ENCODE peak calls at places on chromosome 4, in nine cellular contexts. One of them, this sample, is unnamed.

GRCh38 chr4:122827258-122827887 is 742 bp downstream of the FGF2 start:
- DNase-seq in activated gamma-delta T cell treated with Interleukin-2 at 50 U/mL for 16 hours: peak; percentile 7
- DNase-seq in stromal cell of bone marrow: peak; percentile 41
- DNase-seq in GM20000: peak; percentile 83
- DNase-seq in NCI-H2081: peak; percentile 28
- DNase-seq in SW 1271: no peak
- DNase-seq in body of pancreas: peak; percentile 3
- DNase-seq in iris pigment epithelial cell: peak; percentile 41
- DNase-seq in stimulated activated CD4-positive, alpha-beta T cell treated with anti-CD3 and anti-CD28 coated beads, Interleukin-12 subunit alpha, Interleukin-12 subunit beta, amount 100 ng/mL, for 48 hours: peak; percentile 7
- DNase-seq in this sample: peak; percentile 52

GRCh38 chr4:105714071-105714521 is 5.5 kb downstream of the GSTCD start:
- DNase-seq in SW 1271: no peak
- DNase-seq in iris pigment epithelial cell: peak; percentile 12
- DNase-seq in stromal cell of bone marrow: no peak
- DNase-seq in stimulated activated CD4-positive, alpha-beta T cell treated with anti-CD3 and anti-CD28 coated beads, Interleukin-12 subunit alpha, Interleukin-12 subunit beta, amount 100 ng/mL, for 48 hours: no peak
- DNase-seq in NCI-H2081: no peak
- DNase-seq in body of pancreas: no peak
- DNase-seq in GM20000: peak; percentile 28
- DNase-seq in activated gamma-delta T cell treated with Interleukin-2 at 50 U/mL for 16 hours: no peak
- DNase-seq in this sample: peak; percentile 94

GRCh38 chr4:77631276-77631675 is 25.7 kb downstream of the CXCL13 start:
- DNase-seq in activated gamma-delta T cell treated with Interleukin-2 at 50 U/mL for 16 hours: no peak
- DNase-seq in GM20000: no peak
- DNase-seq in body of pancreas: no peak
- DNase-seq in stromal cell of bone marrow: no peak
- DNase-seq in NCI-H2081: no peak
- DNase-seq in iris pigment epithelial cell: no peak
- DNase-seq in stimulated activated CD4-positive, alpha-beta T cell treated with anti-CD3 and anti-CD28 coated beads, Interleukin-12 subunit alpha, Interleukin-12 subunit beta, amount 100 ng/mL, for 48 hours: no peak
- DNase-seq in SW 1271: no peak
- DNase-seq in this sample: no peak

GRCh38 chr4:96228463-96228862 is 388.6 kb downstream of the PDHA2 start:
- DNase-seq in SW 1271: no peak
- DNase-seq in body of pancreas: no peak
- DNase-seq in stimulated activated CD4-positive, alpha-beta T cell treated with anti-CD3 and anti-CD28 coated beads, Interleukin-12 subunit alpha, Interleukin-12 subunit beta, amount 100 ng/mL, for 48 hours: no peak
- DNase-seq in GM20000: no peak
- DNase-seq in activated gamma-delta T cell treated with Interleukin-2 at 50 U/mL for 16 hours: no peak
- DNase-seq in NCI-H2081: no peak
- DNase-seq in iris pigment epithelial cell: no peak
- DNase-seq in stromal cell of bone marrow: no peak
- DNase-seq in this sample: no peak

GRCh38 chr4:105234582-105234981 is 87.9 kb downstream of the TET2 start:
- DNase-seq in NCI-H2081: no peak
- DNase-seq in GM20000: no peak
- DNase-seq in iris pigment epithelial cell: no peak
- DNase-seq in stromal cell of bone marrow: no peak
- DNase-seq in SW 1271: no peak
- DNase-seq in body of pancreas: no peak
- DNase-seq in stimulated activated CD4-positive, alpha-beta T cell treated with anti-CD3 and anti-CD28 coated beads, Interleukin-12 subunit alpha, Interleukin-12 subunit beta, amount 100 ng/mL, for 48 hours: no peak
- DNase-seq in activated gamma-delta T cell treated with Interleukin-2 at 50 U/mL for 16 hours: no peak
- DNase-seq in this sample: no peak

GRCh38 chr4:113468165-113469022 is 293.1 kb downstream of the CAMK2D start:
- DNase-seq in GM20000: no peak
- DNase-seq in stimulated activated CD4-positive, alpha-beta T cell treated with anti-CD3 and anti-CD28 coated beads, Interleukin-12 subunit alpha, Interleukin-12 subunit beta, amount 100 ng/mL, for 48 hours: peak; percentile 11
- DNase-seq in iris pigment epithelial cell: peak; percentile 100
- DNase-seq in body of pancreas: peak; percentile 70
- DNase-seq in stromal cell of bone marrow: peak; percentile 100
- DNase-seq in NCI-H2081: no peak
- DNase-seq in SW 1271: peak; percentile 86
- DNase-seq in activated gamma-delta T cell treated with Interleukin-2 at 50 U/mL for 16 hours: no peak
- DNase-seq in this sample: no peak

GRCh38 chr4:140099993-140100392 is 54.0 kb downstream of the MAML3 start:
- DNase-seq in stromal cell of bone marrow: no peak
- DNase-seq in SW 1271: no peak
- DNase-seq in NCI-H2081: no peak
- DNase-seq in activated gamma-delta T cell treated with Interleukin-2 at 50 U/mL for 16 hours: no peak
- DNase-seq in body of pancreas: peak; percentile 52
- DNase-seq in GM20000: no peak
- DNase-seq in stimulated activated CD4-positive, alpha-beta T cell treated with anti-CD3 and anti-CD28 coated beads, Interleukin-12 subunit alpha, Interleukin-12 subunit beta, amount 100 ng/mL, for 48 hours: no peak
- DNase-seq in iris pigment epithelial cell: no peak
- DNase-seq in this sample: no peak

GRCh38 chr4:20065952-20066351 is 185.8 kb upstream of the SLIT2 start:
- DNase-seq in GM20000: no peak
- DNase-seq in stromal cell of bone marrow: no peak
- DNase-seq in activated gamma-delta T cell treated with Interleukin-2 at 50 U/mL for 16 hours: no peak
- DNase-seq in iris pigment epithelial cell: no peak
- DNase-seq in body of pancreas: no peak
- DNase-seq in stimulated activated CD4-positive, alpha-beta T cell treated with anti-CD3 and anti-CD28 coated beads, Interleukin-12 subunit alpha, Interleukin-12 subunit beta, amount 100 ng/mL, for 48 hours: no peak
- DNase-seq in NCI-H2081: no peak
- DNase-seq in SW 1271: no peak
- DNase-seq in this sample: no peak

GRCh38 chr4:7872264-7872771 is 67.3 kb downstream of the AFAP1 start:
- DNase-seq in GM20000: no peak
- DNase-seq in stimulated activated CD4-positive, alpha-beta T cell treated with anti-CD3 and anti-CD28 coated beads, Interleukin-12 subunit alpha, Interleukin-12 subunit beta, amount 100 ng/mL, for 48 hours: no peak
- DNase-seq in stromal cell of bone marrow: peak; percentile 88
- DNase-seq in activated gamma-delta T cell treated with Interleukin-2 at 50 U/mL for 16 hours: no peak
- DNase-seq in SW 1271: no peak
- DNase-seq in body of pancreas: peak; percentile 85
- DNase-seq in NCI-H2081: peak; percentile 61
- DNase-seq in iris pigment epithelial cell: peak; percentile 93
- DNase-seq in this sample: no peak

GRCh38 chr4:137631605-137632004 is 99.3 kb upstream of the PCDH18 start:
- DNase-seq in iris pigment epithelial cell: no peak
- DNase-seq in GM20000: no peak
- DNase-seq in SW 1271: no peak
- DNase-seq in stimulated activated CD4-positive, alpha-beta T cell treated with anti-CD3 and anti-CD28 coated beads, Interleukin-12 subunit alpha, Interleukin-12 subunit beta, amount 100 ng/mL, for 48 hours: no peak
- DNase-seq in activated gamma-delta T cell treated with Interleukin-2 at 50 U/mL for 16 hours: no peak
- DNase-seq in body of pancreas: no peak
- DNase-seq in stromal cell of bone marrow: no peak
- DNase-seq in NCI-H2081: no peak
- DNase-seq in this sample: no peak

GRCh38 chr4:48149971-48150370 is 15.9 kb upstream of the TXK start:
- DNase-seq in iris pigment epithelial cell: no peak
- DNase-seq in stromal cell of bone marrow: no peak
- DNase-seq in GM20000: no peak
- DNase-seq in stimulated activated CD4-positive, alpha-beta T cell treated with anti-CD3 and anti-CD28 coated beads, Interleukin-12 subunit alpha, Interleukin-12 subunit beta, amount 100 ng/mL, for 48 hours: no peak
- DNase-seq in activated gamma-delta T cell treated with Interleukin-2 at 50 U/mL for 16 hours: no peak
- DNase-seq in NCI-H2081: no peak
- DNase-seq in body of pancreas: no peak
- DNase-seq in SW 1271: no peak
- DNase-seq in this sample: no peak

GRCh38 chr4:4334798-4335520 is 44.9 kb downstream of the ZBTB49 start:
- DNase-seq in NCI-H2081: peak; percentile 66
- DNase-seq in activated gamma-delta T cell treated with Interleukin-2 at 50 U/mL for 16 hours: peak; percentile 80
- DNase-seq in GM20000: peak; percentile 65
- DNase-seq in body of pancreas: peak; percentile 78
- DNase-seq in SW 1271: no peak
- DNase-seq in stromal cell of bone marrow: peak; percentile 11
- DNase-seq in iris pigment epithelial cell: peak; percentile 35
- DNase-seq in stimulated activated CD4-positive, alpha-beta T cell treated with anti-CD3 and anti-CD28 coated beads, Interleukin-12 subunit alpha, Interleukin-12 subunit beta, amount 100 ng/mL, for 48 hours: peak; percentile 60
- DNase-seq in this sample: peak; percentile 87

GRCh38 chr4:185213829-185214228 is 4.4 kb downstream of the SNX25 start:
- DNase-seq in activated gamma-delta T cell treated with Interleukin-2 at 50 U/mL for 16 hours: no peak
- DNase-seq in SW 1271: no peak
- DNase-seq in iris pigment epithelial cell: no peak
- DNase-seq in stromal cell of bone marrow: no peak
- DNase-seq in NCI-H2081: no peak
- DNase-seq in body of pancreas: no peak
- DNase-seq in GM20000: peak; percentile 72
- DNase-seq in stimulated activated CD4-positive, alpha-beta T cell treated with anti-CD3 and anti-CD28 coated beads, Interleukin-12 subunit alpha, Interleukin-12 subunit beta, amount 100 ng/mL, for 48 hours: no peak
- DNase-seq in this sample: peak; percentile 80

GRCh38 chr4:110196871-110197420 is 1.5 kb downstream of the ELOVL6 start:
- DNase-seq in stromal cell of bone marrow: no peak
- DNase-seq in NCI-H2081: peak; percentile 30
- DNase-seq in SW 1271: no peak
- DNase-seq in iris pigment epithelial cell: peak; percentile 48
- DNase-seq in activated gamma-delta T cell treated with Interleukin-2 at 50 U/mL for 16 hours: peak; percentile 55
- DNase-seq in stimulated activated CD4-positive, alpha-beta T cell treated with anti-CD3 and anti-CD28 coated beads, Interleukin-12 subunit alpha, Interleukin-12 subunit beta, amount 100 ng/mL, for 48 hours: peak; percentile 54
- DNase-seq in GM20000: peak; percentile 61
- DNase-seq in body of pancreas: peak; percentile 34
- DNase-seq in this sample: peak; percentile 85

GRCh38 chr4:11842620-11843263 is 414.0 kb upstream of the HS3ST1 start:
- DNase-seq in activated gamma-delta T cell treated with Interleukin-2 at 50 U/mL for 16 hours: no peak
- DNase-seq in body of pancreas: no peak
- DNase-seq in SW 1271: no peak
- DNase-seq in stimulated activated CD4-positive, alpha-beta T cell treated with anti-CD3 and anti-CD28 coated beads, Interleukin-12 subunit alpha, Interleukin-12 subunit beta, amount 100 ng/mL, for 48 hours: no peak
- DNase-seq in NCI-H2081: peak; percentile 86
- DNase-seq in stromal cell of bone marrow: no peak
- DNase-seq in iris pigment epithelial cell: no peak
- DNase-seq in GM20000: no peak
- DNase-seq in this sample: no peak

GRCh38 chr4:86357608-86358007 is 2.2 kb downstream of the MAPK10 start:
- DNase-seq in stimulated activated CD4-positive, alpha-beta T cell treated with anti-CD3 and anti-CD28 coated beads, Interleukin-12 subunit alpha, Interleukin-12 subunit beta, amount 100 ng/mL, for 48 hours: no peak
- DNase-seq in activated gamma-delta T cell treated with Interleukin-2 at 50 U/mL for 16 hours: no peak
- DNase-seq in stromal cell of bone marrow: no peak
- DNase-seq in body of pancreas: no peak
- DNase-seq in NCI-H2081: peak; percentile 43
- DNase-seq in iris pigment epithelial cell: no peak
- DNase-seq in SW 1271: no peak
- DNase-seq in GM20000: no peak
- DNase-seq in this sample: peak; percentile 67

GRCh38 chr4:184513802-184514120 is 39.4 kb upstream of the IRF2 start:
- DNase-seq in activated gamma-delta T cell treated with Interleukin-2 at 50 U/mL for 16 hours: no peak
- DNase-seq in NCI-H2081: no peak
- DNase-seq in GM20000: no peak
- DNase-seq in stromal cell of bone marrow: no peak
- DNase-seq in stimulated activated CD4-positive, alpha-beta T cell treated with anti-CD3 and anti-CD28 coated beads, Interleukin-12 subunit alpha, Interleukin-12 subunit beta, amount 100 ng/mL, for 48 hours: no peak
- DNase-seq in SW 1271: no peak
- DNase-seq in iris pigment epithelial cell: no peak
- DNase-seq in body of pancreas: no peak
- DNase-seq in this sample: no peak

GRCh38 chr4:74121643-74122579 is 22.9 kb upstream of the CXCL2 start:
- DNase-seq in activated gamma-delta T cell treated with Interleukin-2 at 50 U/mL for 16 hours: no peak
- DNase-seq in iris pigment epithelial cell: no peak
- DNase-seq in NCI-H2081: no peak
- DNase-seq in stromal cell of bone marrow: no peak
- DNase-seq in stimulated activated CD4-positive, alpha-beta T cell treated with anti-CD3 and anti-CD28 coated beads, Interleukin-12 subunit alpha, Interleukin-12 subunit beta, amount 100 ng/mL, for 48 hours: no peak
- DNase-seq in body of pancreas: no peak
- DNase-seq in GM20000: no peak
- DNase-seq in SW 1271: no peak
- DNase-seq in this sample: no peak

GRCh38 chr4:47731182-47731581 is 106.7 kb downstream of the CORIN start:
- DNase-seq in body of pancreas: no peak
- DNase-seq in NCI-H2081: no peak
- DNase-seq in iris pigment epithelial cell: no peak
- DNase-seq in SW 1271: no peak
- DNase-seq in GM20000: no peak
- DNase-seq in activated gamma-delta T cell treated with Interleukin-2 at 50 U/mL for 16 hours: no peak
- DNase-seq in stimulated activated CD4-positive, alpha-beta T cell treated with anti-CD3 and anti-CD28 coated beads, Interleukin-12 subunit alpha, Interleukin-12 subunit beta, amount 100 ng/mL, for 48 hours: no peak
- DNase-seq in stromal cell of bone marrow: no peak
- DNase-seq in this sample: no peak

GRCh38 chr4:41418444-41418843 is 119.5 kb upstream of the LIMCH1 start:
- DNase-seq in stimulated activated CD4-positive, alpha-beta T cell treated with anti-CD3 and anti-CD28 coated beads, Interleukin-12 subunit alpha, Interleukin-12 subunit beta, amount 100 ng/mL, for 48 hours: no peak
- DNase-seq in SW 1271: no peak
- DNase-seq in iris pigment epithelial cell: peak; percentile 87
- DNase-seq in stromal cell of bone marrow: peak; percentile 67
- DNase-seq in activated gamma-delta T cell treated with Interleukin-2 at 50 U/mL for 16 hours: no peak
- DNase-seq in body of pancreas: peak; percentile 12
- DNase-seq in NCI-H2081: no peak
- DNase-seq in GM20000: no peak
- DNase-seq in this sample: no peak

GRCh38 chr4:86441175-86441960 is 81.5 kb upstream of the MAPK10 start:
- DNase-seq in iris pigment epithelial cell: peak; percentile 54
- DNase-seq in stromal cell of bone marrow: no peak
- DNase-seq in GM20000: peak; percentile 7
- DNase-seq in SW 1271: no peak
- DNase-seq in activated gamma-delta T cell treated with Interleukin-2 at 50 U/mL for 16 hours: no peak
- DNase-seq in body of pancreas: no peak
- DNase-seq in NCI-H2081: no peak
- DNase-seq in stimulated activated CD4-positive, alpha-beta T cell treated with anti-CD3 and anti-CD28 coated beads, Interleukin-12 subunit alpha, Interleukin-12 subunit beta, amount 100 ng/mL, for 48 hours: no peak
- DNase-seq in this sample: no peak

GRCh38 chr4:157270108-157270507 is 49.6 kb downstream of the GRIA2 start:
- DNase-seq in stimulated activated CD4-positive, alpha-beta T cell treated with anti-CD3 and anti-CD28 coated beads, Interleukin-12 subunit alpha, Interleukin-12 subunit beta, amount 100 ng/mL, for 48 hours: no peak
- DNase-seq in body of pancreas: peak; percentile 3
- DNase-seq in activated gamma-delta T cell treated with Interleukin-2 at 50 U/mL for 16 hours: no peak
- DNase-seq in GM20000: no peak
- DNase-seq in iris pigment epithelial cell: no peak
- DNase-seq in stromal cell of bone marrow: no peak
- DNase-seq in SW 1271: no peak
- DNase-seq in NCI-H2081: peak; percentile 66
- DNase-seq in this sample: no peak

GRCh38 chr4:73707269-73707875 is 33.0 kb upstream of the CXCL8 start:
- DNase-seq in NCI-H2081: no peak
- DNase-seq in activated gamma-delta T cell treated with Interleukin-2 at 50 U/mL for 16 hours: no peak
- DNase-seq in stromal cell of bone marrow: no peak
- DNase-seq in iris pigment epithelial cell: no peak
- DNase-seq in SW 1271: no peak
- DNase-seq in stimulated activated CD4-positive, alpha-beta T cell treated with anti-CD3 and anti-CD28 coated beads, Interleukin-12 subunit alpha, Interleukin-12 subunit beta, amount 100 ng/mL, for 48 hours: no peak
- DNase-seq in GM20000: no peak
- DNase-seq in body of pancreas: no peak
- DNase-seq in this sample: no peak

GRCh38 chr4:102825261-102826071 is 1.9 kb downstream of the UBE2D3 start:
- DNase-seq in stimulated activated CD4-positive, alpha-beta T cell treated with anti-CD3 and anti-CD28 coated beads, Interleukin-12 subunit alpha, Interleukin-12 subunit beta, amount 100 ng/mL, for 48 hours: peak; percentile 19
- DNase-seq in stromal cell of bone marrow: peak; percentile 53
- DNase-seq in GM20000: no peak
- DNase-seq in iris pigment epithelial cell: peak; percentile 70
- DNase-seq in activated gamma-delta T cell treated with Interleukin-2 at 50 U/mL for 16 hours: peak; percentile 11
- DNase-seq in body of pancreas: peak; percentile 43
- DNase-seq in NCI-H2081: peak; percentile 49
- DNase-seq in SW 1271: no peak
- DNase-seq in this sample: peak; percentile 79

GRCh38 chr4:103067841-103068547 is 8.6 kb downstream of the SLC9B2 start:
- DNase-seq in stromal cell of bone marrow: no peak
- DNase-seq in SW 1271: no peak
- DNase-seq in stimulated activated CD4-positive, alpha-beta T cell treated with anti-CD3 and anti-CD28 coated beads, Interleukin-12 subunit alpha, Interleukin-12 subunit beta, amount 100 ng/mL, for 48 hours: no peak
- DNase-seq in activated gamma-delta T cell treated with Interleukin-2 at 50 U/mL for 16 hours: no peak
- DNase-seq in body of pancreas: no peak
- DNase-seq in GM20000: no peak
- DNase-seq in iris pigment epithelial cell: no peak
- DNase-seq in NCI-H2081: no peak
- DNase-seq in this sample: no peak

GRCh38 chr4:182194115-182194834 is 48.9 kb upstream of the TENM3 start:
- DNase-seq in stimulated activated CD4-positive, alpha-beta T cell treated with anti-CD3 and anti-CD28 coated beads, Interleukin-12 subunit alpha, Interleukin-12 subunit beta, amount 100 ng/mL, for 48 hours: no peak
- DNase-seq in body of pancreas: no peak
- DNase-seq in SW 1271: no peak
- DNase-seq in GM20000: no peak
- DNase-seq in NCI-H2081: no peak
- DNase-seq in iris pigment epithelial cell: no peak
- DNase-seq in stromal cell of bone marrow: no peak
- DNase-seq in activated gamma-delta T cell treated with Interleukin-2 at 50 U/mL for 16 hours: no peak
- DNase-seq in this sample: no peak

GRCh38 chr4:111362891-111363290 is 740.0 kb upstream of the PITX2 start:
- DNase-seq in stromal cell of bone marrow: peak; percentile 99
- DNase-seq in GM20000: no peak
- DNase-seq in iris pigment epithelial cell: peak; percentile 1
- DNase-seq in stimulated activated CD4-positive, alpha-beta T cell treated with anti-CD3 and anti-CD28 coated beads, Interleukin-12 subunit alpha, Interleukin-12 subunit beta, amount 100 ng/mL, for 48 hours: no peak
- DNase-seq in activated gamma-delta T cell treated with Interleukin-2 at 50 U/mL for 16 hours: no peak
- DNase-seq in NCI-H2081: peak; percentile 10
- DNase-seq in body of pancreas: no peak
- DNase-seq in SW 1271: no peak
- DNase-seq in this sample: no peak

GRCh38 chr4:858831-859451 is 33.0 kb upstream of the CPLX1 start:
- DNase-seq in iris pigment epithelial cell: no peak
- DNase-seq in GM20000: no peak
- DNase-seq in activated gamma-delta T cell treated with Interleukin-2 at 50 U/mL for 16 hours: no peak
- DNase-seq in stromal cell of bone marrow: no peak
- DNase-seq in NCI-H2081: no peak
- DNase-seq in body of pancreas: no peak
- DNase-seq in SW 1271: no peak
- DNase-seq in stimulated activated CD4-positive, alpha-beta T cell treated with anti-CD3 and anti-CD28 coated beads, Interleukin-12 subunit alpha, Interleukin-12 subunit beta, amount 100 ng/mL, for 48 hours: no peak
- DNase-seq in this sample: no peak

GRCh38 chr4:107718351-107718965 is 1.6 kb downstream of the PAPSS1 start:
- DNase-seq in stromal cell of bone marrow: peak; percentile 76
- DNase-seq in GM20000: peak; percentile 40
- DNase-seq in SW 1271: no peak
- DNase-seq in NCI-H2081: no peak
- DNase-seq in iris pigment epithelial cell: no peak
- DNase-seq in body of pancreas: no peak
- DNase-seq in stimulated activated CD4-positive, alpha-beta T cell treated with anti-CD3 and anti-CD28 coated beads, Interleukin-12 subunit alpha, Interleukin-12 subunit beta, amount 100 ng/mL, for 48 hours: no peak
- DNase-seq in activated gamma-delta T cell treated with Interleukin-2 at 50 U/mL for 16 hours: no peak
- DNase-seq in this sample: peak; percentile 61

This sample was measured in Karpas-422.